ENCODE peak calls at places on chromosomes 12 and 14, in seven cellular contexts. One of them, this sample, is unnamed.

GRCh38 chr14:51024377-51024776 is 70.5 kb downstream of the TRIM9 start:
- DNase-seq in posterior cingulate gyrus: no peak
- DNase-seq in HuH-7: no peak
- DNase-seq in BE2C: no peak
- DNase-seq in lower lobe of right lung: no peak
- DNase-seq in aorta: no peak
- DNase-seq in effector memory CD8-positive, alpha-beta T cell: no peak
- DNase-seq in this sample: no peak

GRCh38 chr12:69897744-69898143 is 72.7 kb downstream of the MYRFL start:
- DNase-seq in posterior cingulate gyrus: no peak
- DNase-seq in HuH-7: no peak
- DNase-seq in BE2C: peak; percentile 19
- DNase-seq in lower lobe of right lung: no peak
- DNase-seq in aorta: no peak
- DNase-seq in effector memory CD8-positive, alpha-beta T cell: no peak
- DNase-seq in this sample: no peak

GRCh38 chr12:49375406-49375805 is 8.1 kb downstream of the SPATS2 start:
- DNase-seq in posterior cingulate gyrus: no peak
- DNase-seq in HuH-7: no peak
- DNase-seq in BE2C: no peak
- DNase-seq in lower lobe of right lung: no peak
- DNase-seq in aorta: no peak
- DNase-seq in effector memory CD8-positive, alpha-beta T cell: no peak
- DNase-seq in this sample: no peak

GRCh38 chr14:38366374-38366773 is 110.5 kb upstream of the CLEC14A start:
- DNase-seq in posterior cingulate gyrus: no peak
- DNase-seq in HuH-7: no peak
- DNase-seq in BE2C: no peak
- DNase-seq in lower lobe of right lung: no peak
- DNase-seq in aorta: no peak
- DNase-seq in effector memory CD8-positive, alpha-beta T cell: no peak
- DNase-seq in this sample: no peak

GRCh38 chr14:54207075-54207474 is 189.7 kb upstream of the CDKN3 start:
- DNase-seq in posterior cingulate gyrus: no peak
- DNase-seq in HuH-7: no peak
- DNase-seq in BE2C: no peak
- DNase-seq in lower lobe of right lung: no peak
- DNase-seq in aorta: no peak
- DNase-seq in effector memory CD8-positive, alpha-beta T cell: no peak
- DNase-seq in this sample: no peak

GRCh38 chr12:113248046-113248825 is 27.0 kb downstream of the TPCN1 start:
- DNase-seq in posterior cingulate gyrus: no peak
- DNase-seq in HuH-7: no peak
- DNase-seq in BE2C: no peak
- DNase-seq in lower lobe of right lung: no peak
- DNase-seq in aorta: no peak
- DNase-seq in effector memory CD8-positive, alpha-beta T cell: no peak
- DNase-seq in this sample: no peak

GRCh38 chr12:99618657-99619056 is 28.9 kb upstream of the GARIN6 start:
- DNase-seq in posterior cingulate gyrus: no peak
- DNase-seq in HuH-7: no peak
- DNase-seq in BE2C: no peak
- DNase-seq in lower lobe of right lung: no peak
- DNase-seq in aorta: no peak
- DNase-seq in effector memory CD8-positive, alpha-beta T cell: no peak
- DNase-seq in this sample: no peak

GRCh38 chr12:72747460-72747859 is 475.3 kb downstream of the TRHDE start:
- DNase-seq in posterior cingulate gyrus: no peak
- DNase-seq in HuH-7: no peak
- DNase-seq in BE2C: no peak
- DNase-seq in lower lobe of right lung: no peak
- DNase-seq in aorta: no peak
- DNase-seq in effector memory CD8-positive, alpha-beta T cell: no peak
- DNase-seq in this sample: no peak

GRCh38 chr12:59559702-59560101 is 36.1 kb upstream of the SLC16A7 start:
- DNase-seq in posterior cingulate gyrus: no peak
- DNase-seq in HuH-7: no peak
- DNase-seq in BE2C: no peak
- DNase-seq in lower lobe of right lung: no peak
- DNase-seq in aorta: no peak
- DNase-seq in effector memory CD8-positive, alpha-beta T cell: no peak
- DNase-seq in this sample: no peak

GRCh38 chr14:93967637-93968250 is 8.6 kb downstream of the ASB2 start:
- DNase-seq in posterior cingulate gyrus: no peak
- DNase-seq in HuH-7: no peak
- DNase-seq in BE2C: no peak
- DNase-seq in lower lobe of right lung: no peak
- DNase-seq in aorta: no peak
- DNase-seq in effector memory CD8-positive, alpha-beta T cell: no peak
- DNase-seq in this sample: no peak

GRCh38 chr12:57793920-57794319 is 11.3 kb downstream of the TSFM start:
- DNase-seq in posterior cingulate gyrus: no peak
- DNase-seq in HuH-7: no peak
- DNase-seq in BE2C: no peak
- DNase-seq in lower lobe of right lung: no peak
- DNase-seq in aorta: no peak
- DNase-seq in effector memory CD8-positive, alpha-beta T cell: no peak
- DNase-seq in this sample: no peak

GRCh38 chr14:65696801-65697200 is 284.3 kb downstream of the FUT8 start:
- DNase-seq in posterior cingulate gyrus: no peak
- DNase-seq in HuH-7: no peak
- DNase-seq in BE2C: no peak
- DNase-seq in lower lobe of right lung: no peak
- DNase-seq in aorta: no peak
- DNase-seq in effector memory CD8-positive, alpha-beta T cell: no peak
- DNase-seq in this sample: no peak

GRCh38 chr12:34605510-34605887 is 583.2 kb downstream of the ALG10 start:
- DNase-seq in posterior cingulate gyrus: peak; percentile 9
- DNase-seq in HuH-7: no peak
- DNase-seq in BE2C: no peak
- DNase-seq in lower lobe of right lung: peak; percentile 20
- DNase-seq in aorta: peak; percentile 18
- DNase-seq in effector memory CD8-positive, alpha-beta T cell: no peak
- DNase-seq in this sample: no peak

GRCh38 chr14:67620217-67620789 is 583 bp downstream of the ARG2 start:
- DNase-seq in posterior cingulate gyrus: peak; percentile 43
- DNase-seq in HuH-7: no peak
- DNase-seq in BE2C: peak; percentile 15
- DNase-seq in lower lobe of right lung: no peak
- DNase-seq in aorta: no peak
- DNase-seq in effector memory CD8-positive, alpha-beta T cell: no peak
- DNase-seq in this sample: no peak

GRCh38 chr14:77100961-77101360 is 2.9 kb downstream of the CIPC start:
- DNase-seq in posterior cingulate gyrus: no peak
- DNase-seq in HuH-7: no peak
- DNase-seq in BE2C: no peak
- DNase-seq in lower lobe of right lung: no peak
- DNase-seq in aorta: no peak
- DNase-seq in effector memory CD8-positive, alpha-beta T cell: no peak
- DNase-seq in this sample: no peak

GRCh38 chr14:69547701-69548348 is 26.8 kb downstream of the CCDC177 start:
- DNase-seq in posterior cingulate gyrus: peak; percentile 57
- DNase-seq in HuH-7: no peak
- DNase-seq in BE2C: peak; percentile 66
- DNase-seq in lower lobe of right lung: no peak
- DNase-seq in aorta: no peak
- DNase-seq in effector memory CD8-positive, alpha-beta T cell: no peak
- DNase-seq in this sample: no peak

GRCh38 chr12:25761356-25761755 is 197.1 kb upstream of the RASSF8 start:
- DNase-seq in posterior cingulate gyrus: no peak
- DNase-seq in HuH-7: no peak
- DNase-seq in BE2C: no peak
- DNase-seq in lower lobe of right lung: no peak
- DNase-seq in aorta: no peak
- DNase-seq in effector memory CD8-positive, alpha-beta T cell: no peak
- DNase-seq in this sample: no peak

GRCh38 chr12:100251917-100252316 is 15.0 kb downstream of the DEPDC4 start:
- DNase-seq in posterior cingulate gyrus: no peak
- DNase-seq in HuH-7: peak; percentile 33
- DNase-seq in BE2C: no peak
- DNase-seq in lower lobe of right lung: no peak
- DNase-seq in aorta: no peak
- DNase-seq in effector memory CD8-positive, alpha-beta T cell: no peak
- DNase-seq in this sample: no peak

GRCh38 chr14:103805708-103806107 is 41.7 kb downstream of the PPP1R13B start:
- DNase-seq in posterior cingulate gyrus: no peak
- DNase-seq in HuH-7: no peak
- DNase-seq in BE2C: no peak
- DNase-seq in lower lobe of right lung: no peak
- DNase-seq in aorta: no peak
- DNase-seq in effector memory CD8-positive, alpha-beta T cell: no peak
- DNase-seq in this sample: no peak

This sample was measured in upper lobe of right lung.